ENCODE peak calls at places on chromosomes 16 and 17, in four cellular contexts. One of them, this sample, is unnamed.

GRCh38 chr17:73696251-73696650 is 52.0 kb upstream of the SDK2 start:
- DNase-seq in activated naive CD4-positive, alpha-beta T cell treated with anti-CD3 and anti-CD28 coated beads, Interleukin-2, amount 50 U/mL, for 72 hours: no peak
- DNase-seq in stromal cell of bone marrow: no peak
- DNase-seq in NCI-H748 treated with DMSO at 0.1 percent for 48 hours: no peak
- DNase-seq in this sample: no peak

GRCh38 chr17:37673386-37673785 is 30.1 kb upstream of the DDX52 start:
- DNase-seq in activated naive CD4-positive, alpha-beta T cell treated with anti-CD3 and anti-CD28 coated beads, Interleukin-2, amount 50 U/mL, for 72 hours: no peak
- DNase-seq in stromal cell of bone marrow: no peak
- DNase-seq in NCI-H748 treated with DMSO at 0.1 percent for 48 hours: no peak
- DNase-seq in this sample: no peak

GRCh38 chr17:50272246-50272645 is 2.0 kb upstream of the TMEM92 start:
- DNase-seq in activated naive CD4-positive, alpha-beta T cell treated with anti-CD3 and anti-CD28 coated beads, Interleukin-2, amount 50 U/mL, for 72 hours: peak
- DNase-seq in stromal cell of bone marrow: no peak
- DNase-seq in NCI-H748 treated with DMSO at 0.1 percent for 48 hours: no peak
- DNase-seq in this sample: no peak

GRCh38 chr17:77322534-77323412 is 182.0 kb downstream of the SEC14L1 start:
- DNase-seq in activated naive CD4-positive, alpha-beta T cell treated with anti-CD3 and anti-CD28 coated beads, Interleukin-2, amount 50 U/mL, for 72 hours: peak
- DNase-seq in stromal cell of bone marrow: peak
- DNase-seq in NCI-H748 treated with DMSO at 0.1 percent for 48 hours: no peak
- DNase-seq in this sample: peak

GRCh38 chr16:11801481-11802021 is 4.5 kb upstream of the ZC3H7A start:
- DNase-seq in activated naive CD4-positive, alpha-beta T cell treated with anti-CD3 and anti-CD28 coated beads, Interleukin-2, amount 50 U/mL, for 72 hours: no peak
- DNase-seq in stromal cell of bone marrow: no peak
- DNase-seq in NCI-H748 treated with DMSO at 0.1 percent for 48 hours: no peak
- DNase-seq in this sample: no peak

GRCh38 chr17:40854175-40854814 is 12.7 kb downstream of the KRT12 start:
- DNase-seq in activated naive CD4-positive, alpha-beta T cell treated with anti-CD3 and anti-CD28 coated beads, Interleukin-2, amount 50 U/mL, for 72 hours: no peak
- DNase-seq in stromal cell of bone marrow: peak
- DNase-seq in NCI-H748 treated with DMSO at 0.1 percent for 48 hours: no peak
- DNase-seq in this sample: peak

GRCh38 chr16:79508294-79508693 is 92.2 kb downstream of the MAF start:
- DNase-seq in activated naive CD4-positive, alpha-beta T cell treated with anti-CD3 and anti-CD28 coated beads, Interleukin-2, amount 50 U/mL, for 72 hours: no peak
- DNase-seq in stromal cell of bone marrow: no peak
- DNase-seq in NCI-H748 treated with DMSO at 0.1 percent for 48 hours: no peak
- DNase-seq in this sample: no peak

GRCh38 chr17:1762233-1762905 is 509 bp downstream of the SERPINF1 start:
- DNase-seq in activated naive CD4-positive, alpha-beta T cell treated with anti-CD3 and anti-CD28 coated beads, Interleukin-2, amount 50 U/mL, for 72 hours: no peak
- DNase-seq in stromal cell of bone marrow: peak
- DNase-seq in NCI-H748 treated with DMSO at 0.1 percent for 48 hours: peak
- DNase-seq in this sample: no peak

GRCh38 chr16:68276223-68276622 is 11.9 kb downstream of the SLC7A6 start:
- DNase-seq in activated naive CD4-positive, alpha-beta T cell treated with anti-CD3 and anti-CD28 coated beads, Interleukin-2, amount 50 U/mL, for 72 hours: no peak
- DNase-seq in stromal cell of bone marrow: no peak
- DNase-seq in NCI-H748 treated with DMSO at 0.1 percent for 48 hours: no peak
- DNase-seq in this sample: no peak

GRCh38 chr17:8226536-8227237 is 16.3 kb upstream of the AURKB start:
- DNase-seq in activated naive CD4-positive, alpha-beta T cell treated with anti-CD3 and anti-CD28 coated beads, Interleukin-2, amount 50 U/mL, for 72 hours: peak
- DNase-seq in stromal cell of bone marrow: peak
- DNase-seq in NCI-H748 treated with DMSO at 0.1 percent for 48 hours: peak
- DNase-seq in this sample: peak

This sample was measured in kidney glomerular epithelial cell.